ENCODE peak calls at places on chromosomes 1 and 21, in ten cellular contexts. N is fibroblast of lung, D is pancreas, K is ovary, A is left lung, Z is Peyer's patch, U is A549, Q is colonic mucosa, B is H9, F is tibial artery. I is an unnamed sample.

GRCh38 chr1:86455078-86455477 is 13.6 kb upstream of the CLCA1 start:
- DNase-seq in K (no peak), Q (no peak), B (no peak), N (no peak), U (no peak), D (no peak), F (no peak), A (no peak), Z (no peak), I (no peak)

GRCh38 chr1:207923561-207923960 is 12.6 kb upstream of the CD34 start:
- DNase-seq in Z (no peak), D (no peak), F (no peak), A (no peak), K (no peak), U (no peak), N (no peak), Q (no peak), B (no peak), I (no peak)

GRCh38 chr1:44361478-44361877 is 6.4 kb upstream of the ERI3 start:
- DNase-seq in A (no peak), B (peak; percentile 35), Z (no peak), K (no peak), F (no peak), U (no peak), Q (no peak), D (no peak), N (no peak), I (no peak)

GRCh38 chr1:93219443-93219842 is 38.9 kb downstream of the CCDC18 start:
- DNase-seq in K (no peak), Q (no peak), A (no peak), Z (no peak), B (no peak), F (no peak), N (peak; percentile 71), U (no peak), D (no peak), I (no peak)

GRCh38 chr1:215201301-215201700 is 118.8 kb downstream of the KCNK2 start:
- DNase-seq in Z (no peak), U (no peak), B (no peak), K (no peak), Q (no peak), F (no peak), A (no peak), D (no peak), N (no peak), I (no peak)

GRCh38 chr1:143720087-143721023 is 251.4 kb downstream of the FAM72C start:
- DNase-seq in A (no peak), B (no peak), Q (peak; percentile 78), Z (peak; percentile 59), K (no peak), N (no peak), U (peak; percentile 35), F (no peak), D (peak; percentile 35), I (peak; percentile 76)

GRCh38 chr1:218705391-218705790 is 360.3 kb downstream of the TGFB2 start:
- DNase-seq in K (no peak), N (peak; percentile 59), D (no peak), U (peak; percentile 9), Z (no peak), F (no peak), B (no peak), Q (no peak), A (no peak), I (no peak)

GRCh38 chr1:74586253-74586897 is 74.0 kb upstream of the LRRC53 start:
- DNase-seq in B (no peak), D (no peak), A (no peak), U (no peak), K (no peak), N (no peak), F (no peak), Q (no peak), Z (no peak), I (no peak)

GRCh38 chr1:24009406-24009805 is 29.3 kb upstream of the SRSF10 start:
- DNase-seq in Z (peak; percentile 45), Q (no peak), U (no peak), N (peak; percentile 72), F (no peak), D (no peak), A (no peak), K (no peak), B (no peak), I (no peak)

GRCh38 chr1:230312676-230313075 is 113.5 kb downstream of the PGBD5 start:
- DNase-seq in Q (no peak), U (no peak), N (no peak), K (no peak), B (no peak), F (no peak), Z (no peak), D (no peak), A (no peak), I (no peak)

GRCh38 chr1:198156111-198156744 is 570 bp upstream of the NEK7 start:
- DNase-seq in Z (peak; percentile 91), Q (peak; percentile 80), U (peak; percentile 77), D (peak; percentile 56), K (peak; percentile 50), A (peak; percentile 59), N (peak; percentile 83), B (peak; percentile 75), F (peak; percentile 80), I (peak; percentile 63)

GRCh38 chr1:202957733-202958543 is at the start of gene ADIPOR1:
- DNase-seq in U (peak; percentile 95), D (peak; percentile 94), K (peak; percentile 91), B (peak; percentile 95), F (peak; percentile 95), A (peak; percentile 95), Q (peak; percentile 95), N (peak; percentile 83), Z (peak; percentile 97), I (peak; percentile 97)

GRCh38 chr21:44615881-44616590 is 4.2 kb downstream of the KRTAP10-8 start:
- DNase-seq in A (no peak), N (no peak), Z (peak; percentile 40), U (no peak), K (no peak), B (no peak), D (no peak), F (no peak), Q (no peak), I (peak; percentile 54)

GRCh38 chr1:46043491-46044017 is 88.9 kb downstream of the PIK3R3 start:
- DNase-seq in B (peak; percentile 67), K (no peak), Z (peak; percentile 78), F (no peak), Q (no peak), D (no peak), U (no peak), N (no peak), A (no peak), I (no peak)

GRCh38 chr1:229260297-229260696 is 10.6 kb upstream of the RAB4A start:
- DNase-seq in A (no peak), Q (no peak), K (no peak), D (no peak), F (no peak), U (no peak), N (no peak), Z (no peak), B (no peak), I (no peak)

DNA sequence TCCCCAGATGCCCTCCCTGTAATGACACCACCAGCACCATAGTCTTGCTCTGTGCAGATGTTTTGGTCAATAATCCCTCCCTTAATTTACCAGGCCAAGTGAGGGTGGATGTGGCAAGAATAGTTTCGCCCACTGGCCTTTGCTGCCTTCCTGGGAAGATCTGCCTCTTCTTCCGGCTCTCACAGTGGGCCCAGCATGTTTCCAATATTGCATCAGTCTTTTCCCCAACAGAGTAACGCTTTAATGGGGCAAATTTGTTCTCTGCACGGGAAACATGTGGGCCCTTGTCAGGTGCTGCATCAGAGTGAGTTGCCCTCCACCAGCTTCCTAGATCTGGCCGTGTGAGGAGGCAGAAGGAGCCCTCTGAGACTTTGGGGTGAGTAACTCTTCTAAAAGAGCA is 12.0 kb upstream of the ALX3 start:
- DNase-seq in K (no peak), U (no peak), N (no peak), F (no peak), A (no peak), Q (no peak), Z (no peak), D (no peak), B (no peak), I (no peak)
- H3K27ac ChIP-seq in K (no peak overlapping the region), U (no peak overlapping the region), N (no peak overlapping the region), F (no peak overlapping the region), A (no peak overlapping the region), Q (no peak overlapping the region), Z (no peak overlapping the region), D (no peak overlapping the region), B (no peak overlapping the region), I (no peak overlapping the region)

GRCh38 chr21:41820384-41821080 is 53.7 kb upstream of the RIPK4 start:
- DNase-seq in B (no peak), D (no peak), N (no peak), Z (peak; percentile 25), K (no peak), Q (no peak), F (no peak), A (no peak), U (no peak), I (peak; percentile 42)
- H3K4me1 ChIP-seq in B (no peaks in the 10 kb centered on the region), D (peaks cover 6% of the 10 kb centered on the region), N (no peaks in the 10 kb centered on the region), Z (no peaks in the 10 kb centered on the region), K (no peaks in the 10 kb centered on the region), Q (no peaks in the 10 kb centered on the region), F (peaks cover 10% of the 10 kb centered on the region), A (peaks cover 5% of the 10 kb centered on the region), U (no peaks in the 10 kb centered on the region), I (peaks cover 4% of the 10 kb centered on the region)

DNA sequence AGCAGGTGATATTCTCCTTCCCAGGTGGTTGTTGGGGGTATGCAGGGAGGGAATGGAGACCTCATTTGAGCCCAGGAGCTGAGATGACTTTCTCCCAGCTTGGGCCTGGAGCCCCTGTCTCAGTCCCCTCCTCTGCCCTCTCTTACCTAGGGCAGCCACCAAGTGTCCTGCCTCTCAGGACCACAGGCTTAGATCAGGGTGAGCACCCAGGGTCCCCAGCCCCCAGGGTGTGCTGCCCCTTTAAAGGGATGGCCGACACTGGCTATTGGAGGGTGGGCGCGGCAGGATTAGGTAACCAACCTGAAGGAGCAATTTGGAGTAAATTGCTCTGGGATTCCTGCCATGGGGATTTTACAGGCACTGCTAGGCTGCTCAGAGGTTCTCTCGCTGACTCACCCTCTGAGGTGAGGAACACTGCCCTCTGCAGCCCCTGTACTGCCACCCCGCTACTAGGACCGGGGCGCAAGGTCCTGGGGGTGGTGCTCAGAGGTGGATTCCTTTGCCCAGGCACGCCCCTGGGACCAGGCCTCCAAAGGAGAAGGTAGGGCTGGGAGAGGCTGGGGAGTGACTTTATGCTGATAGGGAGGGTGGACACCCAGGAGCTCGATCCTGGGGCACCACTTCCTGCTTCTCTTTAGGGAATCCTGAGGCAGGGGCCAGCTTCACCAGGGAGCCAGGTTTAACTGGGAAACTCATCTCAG is 1.5 kb downstream of the RPS6KA1 start:
- DNase-seq in U (peak; percentile 82), A (peak; percentile 87), N (peak; percentile 72), F (no peak), K (no peak), B (peak; percentile 94), Z (peak; percentile 93), Q (peak; percentile 96), D (peak; percentile 80), I (peak; percentile 92)
- TF ChIP-seq CTCF in U (peak; percentile 22), A (peak; percentile 28), N (peak; percentile 6), F (no peak), K (no peak), B (peak; percentile 68), Z (no peak), Q (no peak), D (no peak), I (peak; percentile 48)

DNA sequence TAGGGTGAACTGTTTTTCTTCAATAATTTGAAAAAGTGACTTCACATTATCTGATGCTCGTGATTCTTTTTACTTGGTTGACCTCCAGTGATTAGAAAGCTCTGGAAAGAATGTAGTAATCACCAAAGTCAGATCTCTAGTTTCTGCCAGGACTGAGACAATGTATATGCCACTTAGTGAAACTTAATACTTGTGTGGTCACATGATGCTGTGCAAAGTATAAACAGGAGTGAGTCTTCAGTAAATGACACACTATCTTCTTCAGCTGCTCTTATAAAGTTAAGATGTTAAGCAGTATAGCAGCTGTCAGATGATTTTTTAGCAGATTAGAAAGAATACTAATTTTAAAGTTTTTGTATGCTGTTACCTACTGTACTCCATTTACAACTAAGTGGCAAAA is 17.2 kb downstream of the VCAM1 start:
- DNase-seq in K (no peak), U (no peak), F (no peak), D (no peak), N (peak; percentile 63), A (no peak), B (no peak), Z (no peak), Q (no peak), I (no peak)
- H3K27ac ChIP-seq in K (no peak overlapping the region), U (no peak overlapping the region), F (no peak overlapping the region), D (no peak overlapping the region), N (no peak overlapping the region), A (no peak overlapping the region), B (no peak overlapping the region), Z (no peak overlapping the region), Q (no peak overlapping the region), I (no peak overlapping the region)

I was measured in upper lobe of right lung.